ENCODE peak calls at places on chromosomes 4 and X, in five cellular contexts. Z is AML-193; J is stimulated activated CD4-positive, alpha-beta T cell treated with anti-CD3 and anti-CD28 coated beads, Interleukin-15, amount 100 ng/mL, for 24 hours; B is HCT116; R is NCI-H460. W is an unnamed sample.

GRCh38 chrX:51893931-51894696 is 691 bp downstream of the MAGED1 start:
- DNase-seq in J (peak), Z (no peak), B (no peak), R (no peak), W (peak)

GRCh38 chr4:147479817-147480216 is 1.1 kb upstream of the EDNRA start:
- DNase-seq in R (no peak), J (no peak), Z (no peak), B (no peak), W (no peak)

GRCh38 chrX:140971385-140971784 is 31.0 kb upstream of the SPANXB1 start:
- DNase-seq in J (no peak), B (no peak), R (no peak), Z (no peak), W (no peak)

GRCh38 chr4:6250235-6250983 is 19.2 kb upstream of the WFS1 start:
- DNase-seq in J (no peak), B (peak), R (peak), Z (peak), W (no peak)

GRCh38 chr4:6464842-6465588 is 7.4 kb downstream of the PPP2R2C start:
- DNase-seq in B (no peak), J (no peak), R (no peak), Z (no peak), W (no peak)

GRCh38 chr4:6095023-6095817 is 77.0 kb upstream of the C4orf50 start:
- DNase-seq in Z (no peak), B (no peak), J (no peak), R (peak), W (peak)

GRCh38 chrX:136476501-136476900 is 11.2 kb upstream of the BRS3 start:
- DNase-seq in Z (no peak), J (no peak), R (no peak), B (no peak), W (no peak)

GRCh38 chr4:176735300-176735699 is 57.4 kb downstream of the VEGFC start:
- DNase-seq in R (no peak), Z (no peak), B (no peak), J (no peak), W (no peak)

GRCh38 chr4:152106113-152106763 is 345.4 kb upstream of the GATB start:
- DNase-seq in J (peak), Z (no peak), B (peak), R (peak), W (peak)

GRCh38 chr4:71520850-71521249 is 182.0 kb downstream of the SLC4A4 start:
- DNase-seq in R (no peak), J (no peak), Z (no peak), B (no peak), W (no peak)

W was measured in activated CD4-positive, alpha-beta T cell treated with anti-CD3 and anti-CD28 coated beads for 36 hours.